ENCODE peak calls at places on chromosomes 11 and 22, in six cellular contexts. Z is RWPE1, W is tibial artery, L is right atrium auricular region, V is mammary epithelial cell, H is AG04450. D is an unnamed sample.

GRCh38 chr11:8032576-8033311 is 45.6 kb downstream of the EIF3F start:
- DNase-seq in V (no peak), Z (no peak), H (no peak), W (no peak), L (peak; percentile 36), D (no peak)

GRCh38 chr22:23183107-23183698 is 2.9 kb downstream of the BCR start:
- DNase-seq in W (peak; percentile 85), V (peak; percentile 39), H (no peak), L (peak; percentile 69), Z (no peak), D (no peak)

GRCh38 chr11:59173964-59174663 is 2.2 kb downstream of the DTX4 start:
- DNase-seq in L (no peak), V (peak; percentile 78), H (no peak), W (no peak), Z (peak; percentile 82), D (peak; percentile 57)

GRCh38 chr11:8267831-8268529 is 4.3 kb upstream of the LMO1 start:
- DNase-seq in L (no peak), V (no peak), Z (no peak), W (peak; percentile 53), H (no peak), D (no peak)

GRCh38 chr11:28835790-28836189 is 727.6 kb downstream of the METTL15 start:
- DNase-seq in H (no peak), L (no peak), W (no peak), Z (no peak), V (peak; percentile 51), D (no peak)

GRCh38 chr11:14312736-14313438 is 46.1 kb downstream of the RRAS2 start:
- DNase-seq in V (no peak), H (peak; percentile 51), W (no peak), Z (no peak), L (no peak), D (no peak)

GRCh38 chr11:12812849-12813248 is 138.6 kb downstream of the TEAD1 start:
- DNase-seq in H (no peak), V (no peak), W (no peak), L (no peak), Z (no peak), D (no peak)

GRCh38 chr11:95465887-95466286 is 234.9 kb upstream of the SESN3 start:
- DNase-seq in Z (no peak), L (no peak), H (no peak), V (no peak), W (no peak), D (no peak)

GRCh38 chr22:17785185-17786184 is 11.2 kb upstream of the BID start:
- DNase-seq in W (no peak), Z (no peak), H (no peak), V (peak; percentile 39), L (no peak), D (no peak)

GRCh38 chr11:12288212-12288933 is 89.0 kb upstream of the PARVA start:
- DNase-seq in V (peak; percentile 76), Z (peak; percentile 63), W (peak; percentile 93), L (peak; percentile 90), H (peak; percentile 87), D (peak; percentile 95)

GRCh38 chr11:128187829-128188228 is 399.5 kb downstream of the ETS1 start:
- DNase-seq in Z (no peak), L (no peak), W (no peak), H (no peak), V (no peak), D (no peak)

GRCh38 chr11:13718394-13718793 is 49.9 kb downstream of the FAR1 start:
- DNase-seq in H (no peak), V (no peak), Z (no peak), W (no peak), L (no peak), D (no peak)

GRCh38 chr11:103395612-103396011 is 286.4 kb downstream of the DYNC2H1 start:
- DNase-seq in L (no peak), W (no peak), V (peak; percentile 80), H (no peak), Z (peak; percentile 25), D (no peak)

GRCh38 chr22:38305481-38306448 is 11.5 kb downstream of the CSNK1E start:
- DNase-seq in V (peak; percentile 63), Z (no peak), W (no peak), H (no peak), L (no peak), D (no peak)

GRCh38 chr11:64545605-64546004 is 45.4 kb upstream of the SLC22A12 start:
- DNase-seq in L (no peak), Z (peak; percentile 88), V (peak; percentile 75), W (no peak), H (peak; percentile 21), D (no peak)

GRCh38 chr11:62611705-62612365 is 740 bp downstream of the EML3 start:
- DNase-seq in L (peak; percentile 66), Z (no peak), V (peak; percentile 50), H (no peak), W (peak; percentile 83), D (no peak)

GRCh38 chr11:69667619-69668604 is 7.2 kb downstream of the LTO1 start:
- DNase-seq in L (no peak), Z (no peak), V (no peak), H (no peak), W (no peak), D (no peak)

GRCh38 chr11:66264893-66265292 is 3.5 kb upstream of the RAB1B start:
- DNase-seq in Z (no peak), L (no peak), V (no peak), H (no peak), W (no peak), D (no peak)
- TF ChIP-seq CTCF in Z (peak; percentile 37), L (no peak), V (peak; percentile 39), H (peak; percentile 28), W (no peak), D (peak; percentile 33)

DNA sequence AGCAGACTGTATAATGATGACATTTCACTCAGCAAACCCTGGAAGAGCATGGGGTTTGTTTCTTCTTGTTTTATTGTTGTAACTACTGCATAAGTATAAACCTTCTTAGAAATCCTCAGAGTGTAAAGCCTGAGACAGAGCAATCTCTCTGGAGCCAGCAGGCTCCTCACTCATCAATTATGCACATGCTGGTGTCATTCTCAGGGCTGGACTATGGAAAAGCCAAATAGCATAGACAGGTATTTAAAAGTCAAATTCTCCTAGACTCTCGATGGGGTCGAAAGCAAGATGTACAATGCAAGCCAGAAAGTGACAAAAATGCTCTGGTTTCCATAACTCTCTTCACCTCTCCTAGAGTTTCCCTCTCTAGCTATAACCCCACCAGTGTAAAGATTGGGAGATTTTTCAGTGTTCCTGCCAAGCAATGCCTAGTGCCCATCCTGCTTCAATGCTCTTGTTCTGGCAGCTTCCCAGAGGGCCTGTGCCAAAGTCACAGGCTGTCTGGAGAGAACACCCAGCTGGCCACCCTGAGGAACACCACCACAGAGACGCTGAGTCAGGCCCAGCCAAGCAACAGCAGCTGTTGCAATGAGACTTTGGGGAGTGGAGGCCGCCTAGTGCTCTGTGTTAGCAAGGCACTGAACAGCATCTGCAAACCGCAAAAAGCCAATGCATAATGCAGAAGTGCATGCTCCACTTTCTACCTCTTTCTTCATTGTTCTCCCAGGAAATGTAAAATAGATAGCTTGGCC is 167.9 kb downstream of the NXPE2 start:
- DNase-seq in Z (no peak), W (no peak), V (peak; percentile 6), L (no peak), H (no peak), D (no peak)
- TF ChIP-seq CTCF in Z (no peak), W (no peak), V (no peak), L (no peak), H (no peak), D (no peak)

DNA sequence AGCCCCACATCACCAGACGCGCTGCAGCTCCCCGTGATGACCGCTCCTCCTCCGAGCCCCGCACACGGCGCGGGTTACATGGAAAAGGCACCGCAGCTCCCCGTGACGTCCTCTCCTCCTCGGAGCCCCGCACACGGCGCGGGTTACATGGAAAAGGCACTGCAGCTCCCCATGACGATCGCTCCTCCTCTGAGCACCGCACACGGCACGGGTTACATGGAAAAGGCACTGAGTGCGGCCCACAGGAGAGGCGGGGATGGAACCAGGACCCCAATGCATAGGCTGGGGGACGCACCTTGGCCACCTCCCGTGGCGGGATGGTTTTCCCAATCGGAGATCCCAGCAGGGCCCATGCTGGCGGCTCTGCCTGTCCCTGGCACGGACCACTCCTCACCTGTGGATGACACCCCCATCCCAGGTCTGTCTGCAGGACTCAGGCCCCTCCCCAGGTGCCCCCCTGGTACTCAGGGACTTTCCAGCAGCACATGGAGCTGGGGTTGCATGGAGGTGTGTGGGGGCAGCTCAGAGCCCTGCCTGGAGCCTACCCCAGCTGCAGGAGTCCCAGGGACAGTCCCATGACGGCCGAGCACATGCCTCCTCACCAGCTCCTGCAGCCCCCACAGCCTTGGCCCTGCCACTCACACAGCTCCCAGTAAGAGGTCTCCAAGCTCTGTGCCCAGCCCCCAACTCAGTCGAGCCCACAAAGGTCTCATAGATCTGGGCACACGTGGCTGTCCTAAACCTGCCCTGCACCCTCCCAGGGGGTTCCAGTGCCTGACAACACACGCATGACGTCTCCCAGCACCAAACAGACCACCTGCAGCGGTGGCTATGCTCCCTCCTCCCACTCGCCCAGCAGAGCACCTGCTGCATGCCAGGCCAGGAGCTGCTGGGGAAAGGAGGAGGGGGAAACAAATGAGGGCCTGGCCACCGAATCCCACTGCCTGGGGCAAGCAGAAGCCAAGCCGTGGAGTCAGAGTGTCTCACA is 166.6 kb downstream of the BRD1 start:
- DNase-seq in Z (no peak), L (no peak), W (peak; percentile 56), H (no peak), V (no peak), D (no peak)
- TF ChIP-seq CTCF in Z (no peak), L (no peak), W (no peak), H (no peak), V (no peak), D (no peak)

DNA sequence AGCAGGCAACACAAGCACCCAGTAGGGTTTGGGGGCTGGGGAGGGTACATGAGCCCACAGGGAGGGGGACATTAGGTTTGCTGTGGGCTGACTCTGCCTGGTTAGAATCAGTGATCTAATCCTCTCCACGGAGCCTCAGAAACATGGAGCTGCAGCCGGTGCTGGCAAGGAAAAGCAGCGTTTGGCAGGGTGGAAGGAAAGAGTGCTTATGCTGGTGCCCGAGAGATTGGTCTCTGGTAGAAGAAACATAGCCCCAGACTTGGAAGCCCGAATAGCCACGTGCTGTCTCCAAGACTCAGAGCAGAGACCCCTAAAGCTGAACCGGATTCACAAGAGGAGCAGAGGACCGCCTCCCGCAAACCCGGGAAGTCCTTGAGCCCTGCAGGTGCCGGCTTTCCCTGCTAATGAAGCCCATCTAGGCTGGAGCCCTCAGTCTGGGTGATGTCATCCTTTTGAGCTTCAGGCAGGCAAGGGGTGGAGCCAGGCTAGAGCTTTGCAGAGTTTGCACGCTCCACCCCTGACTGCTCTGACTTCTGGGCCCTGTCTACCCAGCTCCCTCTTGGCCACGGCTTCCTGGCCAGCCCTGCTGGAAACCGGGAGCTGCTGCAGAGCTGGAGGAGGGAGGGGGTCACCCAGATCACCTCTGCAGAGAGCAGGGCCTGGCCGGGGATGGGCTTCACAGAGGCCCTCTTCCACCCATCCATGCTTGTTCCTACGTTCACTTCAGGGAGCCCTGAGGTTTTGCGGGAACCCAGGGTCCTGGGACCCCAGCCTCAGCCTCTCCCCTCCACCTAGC is 35.0 kb upstream of the JAM3 start:
- DNase-seq in H (peak; percentile 74), Z (peak; percentile 70), V (peak; percentile 66), W (peak; percentile 95), L (peak; percentile 91), D (no peak)
- TF ChIP-seq CTCF in H (no peak), Z (no peak), V (no peak), W (no peak), L (no peak), D (no peak)

D was measured in osteocyte.